ENCODE peak calls at places on chromosomes 5 and 9, in ten cellular contexts. R is HCT116, Z is upper lobe of left lung, S is heart left ventricle, E is ovary, M is A549, P is esophagus muscularis mucosa, J is suprapubic skin, N is body of pancreas, H is Peyer's patch. D is an unnamed sample.

GRCh38 chr5:14081791-14082190 is 61.4 kb upstream of the TRIO start:
- DNase-seq in M (no peak), N (no peak), S (no peak), R (no peak), E (no peak), H (no peak), J (no peak), Z (no peak), P (no peak), D (no peak)

GRCh38 chr5:65334077-65334476 is 147.6 kb downstream of the ADAMTS6 start:
- DNase-seq in S (no peak), M (no peak), J (no peak), Z (peak; percentile 65), H (no peak), R (no peak), E (no peak), N (peak; percentile 80), P (no peak), D (no peak)

GRCh38 chr5:180604271-180604670 is 13.0 kb upstream of the SCGB3A1 start:
- DNase-seq in N (no peak), H (no peak), S (no peak), J (peak; percentile 49), P (no peak), R (no peak), E (no peak), Z (no peak), M (no peak), D (no peak)

GRCh38 chr5:102886586-102886985 is 131.5 kb downstream of the PAM start:
- DNase-seq in P (no peak), N (no peak), R (no peak), H (no peak), E (no peak), S (no peak), M (no peak), J (no peak), Z (no peak), D (no peak)

GRCh38 chr9:108478431-108478837 is 377.4 kb downstream of the ACTL7B start:
- DNase-seq in Z (peak; percentile 23), M (peak; percentile 73), P (no peak), N (no peak), J (peak; percentile 66), H (no peak), S (no peak), R (no peak), E (no peak), D (no peak)

GRCh38 chr9:104968025-104968982 is 40.3 kb upstream of the ABCA1 start:
- DNase-seq in P (peak; percentile 98), R (peak; percentile 54), N (peak; percentile 91), H (peak; percentile 89), J (peak; percentile 93), Z (peak; percentile 91), S (peak; percentile 89), E (peak; percentile 90), M (peak; percentile 86), D (peak; percentile 42)

GRCh38 chr5:74212336-74212735 is 428.2 kb downstream of the ENC1 start:
- DNase-seq in E (no peak), J (no peak), S (no peak), Z (no peak), N (peak; percentile 43), H (no peak), P (peak; percentile 55), M (peak; percentile 39), R (peak; percentile 26), D (no peak)

GRCh38 chr9:97895695-97896332 is 26.5 kb downstream of the TRMO start:
- DNase-seq in S (no peak), J (no peak), Z (no peak), P (peak; percentile 34), H (no peak), N (no peak), R (peak; percentile 23), E (no peak), M (peak; percentile 64), D (no peak)

GRCh38 chr5:128201065-128201926 is 117.7 kb downstream of the SLC12A2 start:
- DNase-seq in R (no peak), Z (peak; percentile 87), P (no peak), M (peak; percentile 68), E (peak; percentile 88), J (peak; percentile 80), H (peak; percentile 75), S (peak; percentile 77), N (peak; percentile 93), D (peak; percentile 7)

GRCh38 chr5:62979472-62979871 is 400.9 kb downstream of the LRRC70 start:
- DNase-seq in H (no peak), N (no peak), P (no peak), E (no peak), M (no peak), Z (no peak), J (no peak), S (no peak), R (no peak), D (no peak)

GRCh38 chr5:130110333-130110732 is 206.1 kb downstream of the CHSY3 start:
- DNase-seq in R (no peak), M (no peak), Z (no peak), P (no peak), S (no peak), H (no peak), J (no peak), N (no peak), E (no peak), D (no peak)

DNA sequence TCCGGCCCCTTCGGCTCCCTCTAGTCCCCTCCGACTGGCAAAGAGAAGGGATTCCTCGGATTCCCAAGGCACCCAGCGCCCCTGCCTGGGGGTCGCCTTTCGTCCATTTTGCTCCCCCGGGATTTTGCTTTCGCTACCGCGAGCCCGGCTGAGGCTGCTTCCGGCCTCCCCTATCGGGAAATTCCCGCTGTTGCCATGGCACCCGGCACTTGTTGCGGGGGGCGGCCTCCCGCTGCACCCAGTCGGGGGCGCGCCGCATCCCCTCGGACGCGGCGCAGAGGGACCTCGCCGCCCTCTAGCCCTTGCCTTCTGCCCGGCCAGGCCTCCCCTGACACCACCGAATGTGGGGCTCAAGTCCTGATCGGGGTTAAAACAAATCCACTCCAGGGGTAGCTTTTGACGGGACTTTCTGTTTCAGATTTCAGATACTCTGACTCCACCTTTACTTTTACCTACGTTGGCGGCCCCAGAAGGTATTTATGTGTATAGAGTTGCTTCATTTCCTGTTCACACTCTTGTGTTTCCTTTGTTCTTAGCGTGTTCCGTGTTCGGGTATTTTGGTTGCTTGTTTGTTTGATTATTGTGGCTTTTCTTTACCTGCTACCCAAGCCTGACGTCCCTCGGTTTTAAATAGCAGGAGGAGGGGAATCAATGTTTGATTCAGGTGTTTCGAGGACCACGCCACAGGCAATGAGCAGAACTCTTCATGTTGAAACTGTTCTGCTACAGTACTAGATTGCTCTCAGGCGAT is 1.4 kb downstream of the PARP8 start:
- DNase-seq in P (no peak), M (no peak), Z (peak; percentile 80), S (peak; percentile 74), E (peak; percentile 76), J (peak; percentile 76), R (no peak), H (peak; percentile 84), N (peak; percentile 78), D (no peak)
- TF ChIP-seq POLR2A in P (no peak), M (no peak), Z (peak; percentile 69), S (no peak), E (no peak), J (no peak), R (no peak), H (peak; percentile 37), N (peak; percentile 69), D (peak; percentile 63)

GRCh38 chr5:168661593-168662485 is 82.7 kb upstream of the PANK3 start:
- DNase-seq in J (no peak), S (no peak), R (no peak), P (no peak), N (no peak), Z (no peak), M (no peak), E (no peak), H (no peak), D (no peak)

GRCh38 chr5:168656633-168657032 is 77.5 kb upstream of the PANK3 start:
- DNase-seq in E (no peak), Z (no peak), J (no peak), P (no peak), H (no peak), M (no peak), R (no peak), N (no peak), S (no peak), D (no peak)

GRCh38 chr5:168660691-168661090 is 81.5 kb upstream of the PANK3 start:
- DNase-seq in E (no peak), S (no peak), P (no peak), N (no peak), J (no peak), M (no peak), H (no peak), Z (no peak), R (no peak), D (no peak)

GRCh38 chr5:168658394-168658793 is 79.2 kb upstream of the PANK3 start:
- DNase-seq in N (no peak), P (no peak), J (no peak), H (no peak), M (no peak), E (no peak), Z (no peak), R (no peak), S (no peak), D (no peak)

GRCh38 chr5:168659286-168659847 is 80.2 kb upstream of the PANK3 start:
- DNase-seq in N (no peak), P (no peak), Z (no peak), M (no peak), R (no peak), J (no peak), S (no peak), H (no peak), E (no peak), D (no peak)
- H3K9me3 ChIP-seq in N (no peaks in the 10 kb centered on the region), P (no peaks in the 10 kb centered on the region), Z (no peaks in the 10 kb centered on the region), M (no peaks in the 10 kb centered on the region), R (no peaks in the 10 kb centered on the region), J (no peaks in the 10 kb centered on the region), S (no peaks in the 10 kb centered on the region), H (no peaks in the 10 kb centered on the region), E (no peaks in the 10 kb centered on the region), D (no peaks in the 10 kb centered on the region)

DNA sequence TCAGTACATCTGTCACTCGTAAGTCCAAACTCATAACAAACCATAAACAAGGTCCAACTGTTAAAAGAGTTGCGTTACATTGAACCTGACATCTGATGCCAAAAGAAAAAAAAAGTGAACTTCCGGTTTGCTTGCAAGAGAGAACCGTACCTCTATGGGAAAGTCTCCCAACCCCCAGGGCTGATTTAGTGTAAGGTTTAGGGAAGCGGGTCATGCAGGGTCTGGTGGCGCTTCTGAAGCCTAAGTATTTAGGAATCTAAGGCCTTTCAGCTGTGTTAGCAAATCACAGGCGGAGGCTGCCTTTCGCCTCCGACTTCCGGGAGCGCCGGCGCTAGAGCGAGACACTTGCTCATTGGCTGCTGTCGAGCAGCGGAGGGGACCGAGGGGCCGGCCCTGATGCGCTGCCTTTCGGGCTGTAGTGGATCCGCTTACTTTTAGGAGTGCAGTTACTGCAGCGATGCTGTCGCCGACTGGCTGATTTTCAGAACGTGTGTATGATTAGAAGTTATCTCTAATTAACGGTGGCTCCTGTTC is 12.0 kb upstream of the GNPDA1 start:
- DNase-seq in N (peak; percentile 85), P (peak; percentile 95), H (peak; percentile 87), J (peak; percentile 91), Z (peak; percentile 91), E (peak; percentile 77), S (peak; percentile 88), M (peak; percentile 86), R (peak; percentile 68), D (peak; percentile 38)
- TF ChIP-seq POLR2A in N (peak; percentile 50), P (no peak), H (no peak), J (no peak), Z (peak; percentile 58), E (no peak), S (peak; percentile 45), M (no peak), R (peak; percentile 74), D (no peak)

DNA sequence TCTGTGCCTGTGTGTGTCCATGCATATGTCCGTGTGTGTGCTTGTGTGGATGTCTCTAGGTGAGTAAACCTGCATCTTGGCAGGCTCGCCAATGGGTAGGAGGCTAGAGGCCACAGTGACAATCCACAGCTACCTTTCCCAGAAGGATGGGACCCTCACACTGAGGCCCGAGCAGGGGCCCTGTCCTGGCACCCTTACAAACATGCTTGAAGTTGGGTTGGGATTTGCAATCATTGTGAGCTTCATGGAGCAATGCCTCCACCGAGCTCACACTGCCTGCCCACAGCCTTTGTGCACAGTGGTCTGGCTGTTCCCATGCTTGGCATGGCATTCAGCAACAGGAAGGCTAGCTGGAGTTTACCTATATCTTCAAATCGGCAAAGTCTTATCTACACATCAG is 311.1 kb upstream of the IRX1 start:
- DNase-seq in Z (no peak), R (no peak), E (no peak), H (no peak), S (no peak), J (no peak), N (no peak), P (no peak), M (no peak), D (no peak)
- H3K9me3 ChIP-seq in Z (no peaks in the 10 kb centered on the region), R (peaks cover 57% of the 10 kb centered on the region), E (no peaks in the 10 kb centered on the region), H (no peaks in the 10 kb centered on the region), S (no peaks in the 10 kb centered on the region), J (no peaks in the 10 kb centered on the region), N (no peaks in the 10 kb centered on the region), P (no peaks in the 10 kb centered on the region), M (no peaks in the 10 kb centered on the region), D (no peaks in the 10 kb centered on the region)